ENCODE peak calls at places on chromosomes 3 and 15, in seven cellular contexts. N is cardiac fibroblast, D is epithelial cell of esophagus, I is cardiac muscle cell, X is sigmoid colon, C is uterus, L is dorsolateral prefrontal cortex. V is an unnamed sample.

GRCh38 chr3:23671901-23672589 is 133.7 kb upstream of the UBE2E1 start:
- DNase-seq in C (no peak), I (no peak), L (peak), D (peak), N (peak), X (no peak), V (no peak)

GRCh38 chr3:195873971-195874370 is 34.4 kb downstream of the TNK2 start:
- DNase-seq in D (peak), N (peak), X (no peak), C (no peak), I (no peak), L (no peak), V (no peak)

GRCh38 chr3:46058981-46059380 is 31.7 kb upstream of the XCR1 start:
- DNase-seq in X (no peak), N (no peak), I (no peak), D (no peak), L (no peak), C (no peak), V (no peak)

GRCh38 chr3:45841380-45841700 is 579 bp downstream of the LZTFL1 start:
- DNase-seq in L (no peak), N (peak), C (no peak), I (peak), X (no peak), D (peak), V (peak)

GRCh38 chr3:58072046-58072445 is 63.8 kb downstream of the FLNB start:
- DNase-seq in L (no peak), I (no peak), C (no peak), X (no peak), D (no peak), N (peak), V (no peak)

GRCh38 chr3:3189961-3190360 is 10.5 kb upstream of the CRBN start:
- DNase-seq in L (no peak), X (no peak), I (no peak), D (no peak), C (no peak), N (peak), V (no peak)

GRCh38 chr3:112427123-112427522 is 72.1 kb downstream of the BTLA start:
- DNase-seq in D (no peak), N (no peak), I (no peak), X (no peak), L (no peak), C (no peak), V (no peak)

GRCh38 chr15:84859651-84860050 is 24.8 kb upstream of the SLC28A1 start:
- DNase-seq in I (no peak), D (no peak), L (no peak), C (no peak), X (no peak), N (no peak), V (no peak)

GRCh38 chr15:100931143-100931890 is 12.2 kb downstream of the LRRK1 start:
- DNase-seq in D (no peak), L (no peak), C (no peak), X (no peak), N (no peak), I (no peak), V (no peak)

GRCh38 chr3:30948436-30948835 is 54.0 kb upstream of the GADL1 start:
- DNase-seq in D (no peak), X (no peak), N (no peak), I (no peak), L (no peak), C (no peak), V (no peak)

GRCh38 chr15:52749250-52749649 is 40.9 kb downstream of the ONECUT1 start:
- DNase-seq in C (no peak), N (no peak), I (no peak), L (no peak), X (no peak), D (no peak), V (no peak)

GRCh38 chr3:39064646-39065045 is 12.8 kb downstream of the WDR48 start:
- DNase-seq in X (no peak), L (no peak), D (no peak), C (no peak), I (no peak), N (no peak), V (no peak)

GRCh38 chr3:44442591-44443309 is 34.7 kb downstream of the ZNF445 start:
- DNase-seq in N (no peak), C (no peak), I (no peak), X (no peak), D (no peak), L (no peak), V (no peak)

GRCh38 chr15:49059491-49059890 is 13.2 kb upstream of the SECISBP2L start:
- DNase-seq in D (no peak), C (no peak), N (no peak), X (no peak), L (no peak), I (no peak), V (no peak)

GRCh38 chr15:66233487-66234415 is 19.8 kb downstream of the MEGF11 start:
- DNase-seq in L (no peak), D (peak), N (no peak), X (no peak), I (no peak), C (no peak), V (peak)

GRCh38 chr15:50977157-50977556 is 68.7 kb downstream of the AP4E1 start:
- DNase-seq in D (no peak), C (no peak), N (peak), L (no peak), I (no peak), X (no peak), V (no peak)

GRCh38 chr15:101128696-101129095 is 123.2 kb downstream of the CHSY1 start:
- DNase-seq in X (no peak), C (no peak), L (no peak), D (no peak), N (no peak), I (no peak), V (no peak)

GRCh38 chr3:88142094-88142624 is 7.6 kb upstream of the C3orf38 start:
- DNase-seq in N (peak), X (no peak), D (peak), L (no peak), C (no peak), I (no peak), V (no peak)

GRCh38 chr15:36970522-36970921 is 129.8 kb downstream of the MEIS2 start:
- DNase-seq in N (no peak), C (no peak), X (no peak), I (no peak), L (no peak), D (no peak), V (no peak)

GRCh38 chr3:105254154-105254553 is 112.6 kb upstream of the ALCAM start:
- DNase-seq in N (no peak), L (no peak), C (no peak), X (no peak), I (no peak), D (no peak), V (no peak)

GRCh38 chr15:77145370-77145769 is 74.5 kb upstream of the TSPAN3 start:
- DNase-seq in I (no peak), L (no peak), D (no peak), X (no peak), C (no peak), N (no peak), V (no peak)

GRCh38 chr3:84877092-84877491 is 81.7 kb upstream of the CADM2 start:
- DNase-seq in C (no peak), L (no peak), I (no peak), X (no peak), N (no peak), D (no peak), V (no peak)

GRCh38 chr3:122727279-122727678 is 46.6 kb downstream of the PARP14 start:
- DNase-seq in C (no peak), I (no peak), L (no peak), N (no peak), X (no peak), D (no peak), V (no peak)

GRCh38 chr3:72187131-72187530 is 402.2 kb upstream of the PROK2 start:
- DNase-seq in I (no peak), L (no peak), X (no peak), N (no peak), D (no peak), C (no peak), V (no peak)

GRCh38 chr3:53506763-53507145 is 12.3 kb downstream of the CACNA1D start:
- DNase-seq in X (no peak), D (no peak), C (no peak), N (no peak), L (no peak), I (no peak), V (no peak)

GRCh38 chr3:21562225-21562624 is 188.8 kb downstream of the ZNF385D start:
- DNase-seq in C (no peak), D (no peak), L (no peak), I (no peak), X (no peak), N (peak), V (no peak)

GRCh38 chr15:41530363-41530956 is 13.6 kb downstream of the RPAP1 start:
- DNase-seq in X (no peak), C (no peak), I (no peak), N (no peak), L (no peak), D (no peak), V (no peak)

GRCh38 chr3:94070341-94070911 is 7.6 kb downstream of the NSUN3 start:
- DNase-seq in L (no peak), N (no peak), C (no peak), X (no peak), I (no peak), D (peak), V (no peak)

GRCh38 chr3:125582707-125583106 is 12.6 kb downstream of the OSBPL11 start:
- DNase-seq in L (no peak), N (peak), X (no peak), I (no peak), C (no peak), D (peak), V (no peak)

GRCh38 chr3:197454014-197454413 is 101.8 kb downstream of the BDH1 start:
- DNase-seq in C (no peak), N (peak), X (no peak), D (peak), L (no peak), I (no peak), V (no peak)

GRCh38 chr3:51721062-51721745 is 14.3 kb downstream of the GRM2 start:
- DNase-seq in N (no peak), X (no peak), L (no peak), I (no peak), C (no peak), D (no peak), V (no peak)

GRCh38 chr15:74723754-74724334 is 1.5 kb downstream of the CYP1A1 start:
- DNase-seq in I (peak), X (no peak), D (peak), C (no peak), L (no peak), N (peak), V (no peak)

GRCh38 chr3:139771331-139771730 is 93.6 kb upstream of the NMNAT3 start:
- DNase-seq in C (no peak), I (peak), L (no peak), D (no peak), N (no peak), X (no peak), V (no peak)

GRCh38 chr3:139774570-139775302 is 97.0 kb upstream of the NMNAT3 start:
- DNase-seq in X (no peak), I (peak), L (no peak), C (no peak), N (peak), D (peak), V (no peak)

GRCh38 chr3:139770577-139770976 is 92.8 kb upstream of the NMNAT3 start:
- DNase-seq in D (no peak), C (no peak), X (no peak), N (no peak), I (no peak), L (no peak), V (no peak)

GRCh38 chr3:139772539-139773500 is 95.0 kb upstream of the NMNAT3 start:
- DNase-seq in X (no peak), N (peak), I (no peak), C (no peak), D (peak), L (no peak), V (no peak)
- TF ChIP-seq CTCF in X (no peak), N (no peak), I (no peak), C (no peak), D (no peak), L (no peak), V (no peak)

DNA sequence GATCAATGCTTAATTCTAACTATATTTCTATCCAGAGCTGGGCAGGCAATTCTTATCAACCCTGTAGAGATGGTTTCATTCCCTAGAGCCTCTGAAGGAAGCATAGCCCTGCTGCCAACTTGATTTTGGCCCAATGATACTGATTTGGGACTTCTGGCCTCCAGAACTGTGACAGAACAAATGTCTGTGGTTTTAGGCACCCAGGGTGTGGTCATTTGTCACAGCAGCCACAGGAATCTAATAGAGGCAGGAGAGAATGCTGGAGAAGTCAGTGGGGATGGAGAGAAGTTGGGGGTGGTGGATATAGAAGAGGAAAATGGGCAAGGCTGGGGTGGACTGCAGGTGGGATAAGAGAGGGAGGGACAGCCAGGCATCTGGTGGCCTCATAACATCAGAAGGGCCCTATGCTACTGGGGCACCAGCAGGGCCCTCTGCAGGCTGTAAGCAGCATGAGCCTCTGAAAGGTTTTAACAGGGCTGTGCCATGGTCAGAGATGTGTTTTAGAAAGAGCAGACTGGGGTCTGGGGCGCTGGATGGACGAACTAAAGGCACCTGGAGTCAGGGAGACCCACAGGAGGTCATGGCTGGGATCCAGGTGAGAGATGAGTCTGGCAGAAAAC is 19.8 kb downstream of the MRPS11 start:
- DNase-seq in D (no peak), X (no peak), I (no peak), C (no peak), L (no peak), N (no peak), V (no peak)
- TF ChIP-seq CTCF in D (no peak), X (no peak), I (no peak), C (no peak), L (no peak), N (no peak), V (no peak)

DNA sequence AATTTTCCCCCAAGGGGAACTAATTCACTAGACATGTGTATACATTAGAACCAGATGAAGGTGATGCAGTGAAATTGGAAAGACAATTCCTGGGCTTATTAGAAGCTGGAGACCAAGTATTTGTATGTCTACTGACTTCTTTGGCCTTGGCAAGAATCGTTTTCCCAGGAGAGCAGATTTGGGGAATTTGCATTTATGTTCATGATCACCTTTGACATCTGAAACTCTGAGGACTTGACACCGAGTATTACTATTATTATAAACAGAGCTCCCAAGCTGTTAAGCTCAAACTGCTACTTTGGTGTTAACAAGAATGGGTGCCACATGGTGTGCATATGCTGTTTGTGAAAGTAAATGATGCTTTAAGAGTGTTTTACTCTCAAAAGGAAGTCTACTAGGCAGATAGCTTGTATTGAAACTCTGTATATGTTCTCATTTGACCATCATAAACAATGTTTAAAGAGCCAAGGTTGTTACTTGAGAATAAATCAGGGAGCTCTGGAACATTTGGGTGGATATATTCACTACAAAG is 519.8 kb upstream of the GOLIM4 start:
- DNase-seq in L (no peak), N (no peak), D (no peak), C (no peak), X (no peak), I (no peak), V (no peak)
- TF ChIP-seq CTCF in L (no peak), N (no peak), D (no peak), C (no peak), X (no peak), I (no peak), V (no peak)

GRCh38 chr3:13768453-13768852 is 111.4 kb downstream of the WNT7A start:
- DNase-seq in D (no peak), L (no peak), C (no peak), I (no peak), X (no peak), N (no peak), V (no peak)

GRCh38 chr3:13767896-13768295 is 112.0 kb downstream of the WNT7A start:
- DNase-seq in D (no peak), I (no peak), C (no peak), L (no peak), N (no peak), X (no peak), V (no peak)

GRCh38 chr3:13767030-13767429 is 112.8 kb downstream of the WNT7A start:
- DNase-seq in D (no peak), L (no peak), N (no peak), C (no peak), X (no peak), I (no peak), V (no peak)

GRCh38 chr3:13764161-13764560 is 115.7 kb downstream of the WNT7A start:
- DNase-seq in N (no peak), C (no peak), D (no peak), X (no peak), I (no peak), L (no peak), V (no peak)

DNA sequence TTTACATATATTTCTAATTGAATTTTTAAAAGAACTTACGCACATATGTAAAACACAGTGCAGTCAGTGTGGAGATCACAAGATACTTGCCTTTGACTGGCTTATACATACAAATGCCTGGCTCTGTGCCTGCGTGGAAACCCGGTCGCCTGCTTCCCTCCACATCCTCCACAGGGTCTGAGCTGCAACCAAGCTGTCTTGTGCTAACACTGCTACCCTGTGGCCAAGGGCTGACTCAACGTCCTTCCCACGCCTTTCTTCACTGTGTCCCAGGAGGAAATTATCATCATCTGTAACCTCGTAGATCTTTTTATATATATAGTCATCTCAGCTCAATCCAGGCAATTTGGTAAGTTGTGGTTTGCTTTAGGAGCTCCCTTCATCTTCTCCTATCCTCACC is 116.9 kb downstream of the WNT7A start:
- DNase-seq in L (no peak), N (no peak), D (no peak), I (no peak), X (no peak), C (no peak), V (no peak)
- TF ChIP-seq CTCF in L (no peak), N (no peak), D (no peak), I (no peak), X (no peak), C (no peak), V (peak)

GRCh38 chr3:131008326-131008725 is 18.3 kb downstream of the ASTE1 start:
- DNase-seq in D (no peak), L (no peak), N (no peak), X (no peak), C (no peak), I (no peak), V (no peak)

GRCh38 chr3:131004603-131005002 is 22.0 kb downstream of the ASTE1 start:
- DNase-seq in N (no peak), X (no peak), D (no peak), I (no peak), C (no peak), L (no peak), V (no peak)

GRCh38 chr3:131007256-131007655 is 19.4 kb downstream of the ASTE1 start:
- DNase-seq in X (no peak), D (no peak), N (no peak), C (no peak), L (no peak), I (no peak), V (no peak)

GRCh38 chr3:131007782-131008181 is 18.8 kb downstream of the ASTE1 start:
- DNase-seq in L (no peak), N (no peak), X (no peak), D (peak), C (no peak), I (no peak), V (no peak)

DNA sequence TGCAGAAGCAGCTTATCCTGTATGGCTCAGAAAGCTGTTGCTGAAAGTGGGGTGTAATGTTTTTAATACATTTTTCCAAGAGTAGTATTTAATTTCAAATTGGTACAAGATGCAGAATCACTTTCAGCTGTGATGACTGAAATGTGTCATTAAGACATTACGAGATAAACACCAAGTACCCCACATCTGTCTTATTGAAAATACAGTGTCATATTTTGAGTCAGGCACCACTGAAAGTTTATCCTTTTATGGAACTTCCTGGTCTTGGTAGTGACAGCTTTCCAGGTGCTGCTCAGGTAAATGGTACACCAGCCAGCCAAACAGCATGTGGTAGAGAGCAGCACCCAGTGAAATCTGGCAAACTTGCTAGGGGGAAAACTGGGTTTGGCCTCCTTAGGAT is 16.9 kb downstream of the ASTE1 start:
- DNase-seq in C (no peak), I (no peak), N (no peak), L (no peak), X (no peak), D (no peak), V (no peak)
- TF ChIP-seq CTCF in C (no peak), I (no peak), N (no peak), L (no peak), X (no peak), D (no peak), V (no peak)

V was measured in neural crest cell.